ENCODE peak calls at places on chromosome 12, in nine cellular contexts. One of them, this sample, is unnamed.

GRCh38 chr12:51160814-51161459 is 12.0 kb downstream of the TFCP2 start:
- DNase-seq in transverse colon: no peak
- DNase-seq in lower lobe of right lung: no peak
- DNase-seq in ascending aorta: no peak
- DNase-seq in IMR-90: no peak
- DNase-seq in keratinocyte: no peak
- DNase-seq in lung: no peak
- DNase-seq in heart left ventricle: no peak
- DNase-seq in tibial nerve: peak; percentile 11
- DNase-seq in this sample: no peak

GRCh38 chr12:106527356-106527755 is 55.4 kb upstream of the RFX4 start:
- DNase-seq in transverse colon: no peak
- DNase-seq in lower lobe of right lung: no peak
- DNase-seq in ascending aorta: no peak
- DNase-seq in IMR-90: peak; percentile 18
- DNase-seq in keratinocyte: no peak
- DNase-seq in lung: no peak
- DNase-seq in heart left ventricle: no peak
- DNase-seq in tibial nerve: no peak
- DNase-seq in this sample: no peak

GRCh38 chr12:124917135-124917840 is 2.8 kb upstream of the UBC start:
- DNase-seq in transverse colon: peak; percentile 97
- DNase-seq in lower lobe of right lung: peak; percentile 98
- DNase-seq in ascending aorta: peak; percentile 99
- DNase-seq in IMR-90: peak; percentile 100
- DNase-seq in keratinocyte: no peak
- DNase-seq in lung: peak; percentile 98
- DNase-seq in heart left ventricle: peak; percentile 98
- DNase-seq in tibial nerve: peak; percentile 98
- DNase-seq in this sample: peak; percentile 97

GRCh38 chr12:26298785-26299621 is 103.6 kb downstream of the SSPN start:
- DNase-seq in transverse colon: no peak
- DNase-seq in lower lobe of right lung: no peak
- DNase-seq in ascending aorta: no peak
- DNase-seq in IMR-90: peak; percentile 83
- DNase-seq in keratinocyte: no peak
- DNase-seq in lung: no peak
- DNase-seq in heart left ventricle: no peak
- DNase-seq in tibial nerve: no peak
- DNase-seq in this sample: no peak

GRCh38 chr12:105736498-105736897 is 402.3 kb downstream of the NUAK1 start:
- DNase-seq in transverse colon: no peak
- DNase-seq in lower lobe of right lung: no peak
- DNase-seq in ascending aorta: no peak
- DNase-seq in IMR-90: no peak
- DNase-seq in keratinocyte: no peak
- DNase-seq in lung: no peak
- DNase-seq in heart left ventricle: no peak
- DNase-seq in tibial nerve: no peak
- DNase-seq in this sample: no peak

GRCh38 chr12:108193922-108194321 is 64.8 kb downstream of the WSCD2 start:
- DNase-seq in transverse colon: no peak
- DNase-seq in lower lobe of right lung: no peak
- DNase-seq in ascending aorta: no peak
- DNase-seq in IMR-90: peak; percentile 3
- DNase-seq in keratinocyte: no peak
- DNase-seq in lung: peak; percentile 36
- DNase-seq in heart left ventricle: no peak
- DNase-seq in tibial nerve: peak; percentile 21
- DNase-seq in this sample: no peak

GRCh38 chr12:122834921-122835692 is at the start of gene HIP1R:
- DNase-seq in transverse colon: peak; percentile 71
- DNase-seq in lower lobe of right lung: peak; percentile 65
- DNase-seq in ascending aorta: no peak
- DNase-seq in IMR-90: no peak
- DNase-seq in keratinocyte: no peak
- DNase-seq in lung: no peak
- DNase-seq in heart left ventricle: no peak
- DNase-seq in tibial nerve: no peak
- DNase-seq in this sample: peak; percentile 77

GRCh38 chr12:120361506-120362208 is 7.3 kb downstream of the MSI1 start:
- DNase-seq in transverse colon: peak; percentile 28
- DNase-seq in lower lobe of right lung: no peak
- DNase-seq in ascending aorta: peak; percentile 66
- DNase-seq in IMR-90: peak; percentile 34
- DNase-seq in keratinocyte: no peak
- DNase-seq in lung: no peak
- DNase-seq in heart left ventricle: peak; percentile 63
- DNase-seq in tibial nerve: no peak
- DNase-seq in this sample: no peak

GRCh38 chr12:93908846-93909592 is 231.8 kb downstream of the CRADD start:
- DNase-seq in transverse colon: peak; percentile 51
- DNase-seq in lower lobe of right lung: no peak
- DNase-seq in ascending aorta: no peak
- DNase-seq in IMR-90: no peak
- DNase-seq in keratinocyte: peak; percentile 25
- DNase-seq in lung: no peak
- DNase-seq in heart left ventricle: no peak
- DNase-seq in tibial nerve: no peak
- DNase-seq in this sample: no peak

GRCh38 chr12:112908548-112908947 is 1.8 kb downstream of the OAS1 start:
- DNase-seq in transverse colon: no peak
- DNase-seq in lower lobe of right lung: no peak
- DNase-seq in ascending aorta: no peak
- DNase-seq in IMR-90: no peak
- DNase-seq in keratinocyte: no peak
- DNase-seq in lung: no peak
- DNase-seq in heart left ventricle: no peak
- DNase-seq in tibial nerve: no peak
- DNase-seq in this sample: no peak

GRCh38 chr12:34386016-34386415 is 363.7 kb downstream of the ALG10 start:
- DNase-seq in transverse colon: no peak
- DNase-seq in lower lobe of right lung: no peak
- DNase-seq in ascending aorta: no peak
- DNase-seq in IMR-90: no peak
- DNase-seq in keratinocyte: no peak
- DNase-seq in lung: no peak
- DNase-seq in heart left ventricle: no peak
- DNase-seq in tibial nerve: no peak
- DNase-seq in this sample: no peak

GRCh38 chr12:34388636-34389377 is 366.5 kb downstream of the ALG10 start:
- DNase-seq in transverse colon: no peak
- DNase-seq in lower lobe of right lung: no peak
- DNase-seq in ascending aorta: no peak
- DNase-seq in IMR-90: no peak
- DNase-seq in keratinocyte: no peak
- DNase-seq in lung: no peak
- DNase-seq in heart left ventricle: no peak
- DNase-seq in tibial nerve: no peak
- DNase-seq in this sample: no peak

GRCh38 chr12:34386621-34387255 is 364.4 kb downstream of the ALG10 start:
- DNase-seq in transverse colon: no peak
- DNase-seq in lower lobe of right lung: no peak
- DNase-seq in ascending aorta: no peak
- DNase-seq in IMR-90: no peak
- DNase-seq in keratinocyte: no peak
- DNase-seq in lung: no peak
- DNase-seq in heart left ventricle: no peak
- DNase-seq in tibial nerve: no peak
- DNase-seq in this sample: no peak

GRCh38 chr12:34389378-34390170 is 367.3 kb downstream of the ALG10 start:
- DNase-seq in transverse colon: no peak
- DNase-seq in lower lobe of right lung: peak; percentile 9
- DNase-seq in ascending aorta: peak; percentile 55
- DNase-seq in IMR-90: no peak
- DNase-seq in keratinocyte: no peak
- DNase-seq in lung: no peak
- DNase-seq in heart left ventricle: no peak
- DNase-seq in tibial nerve: no peak
- DNase-seq in this sample: no peak

DNA sequence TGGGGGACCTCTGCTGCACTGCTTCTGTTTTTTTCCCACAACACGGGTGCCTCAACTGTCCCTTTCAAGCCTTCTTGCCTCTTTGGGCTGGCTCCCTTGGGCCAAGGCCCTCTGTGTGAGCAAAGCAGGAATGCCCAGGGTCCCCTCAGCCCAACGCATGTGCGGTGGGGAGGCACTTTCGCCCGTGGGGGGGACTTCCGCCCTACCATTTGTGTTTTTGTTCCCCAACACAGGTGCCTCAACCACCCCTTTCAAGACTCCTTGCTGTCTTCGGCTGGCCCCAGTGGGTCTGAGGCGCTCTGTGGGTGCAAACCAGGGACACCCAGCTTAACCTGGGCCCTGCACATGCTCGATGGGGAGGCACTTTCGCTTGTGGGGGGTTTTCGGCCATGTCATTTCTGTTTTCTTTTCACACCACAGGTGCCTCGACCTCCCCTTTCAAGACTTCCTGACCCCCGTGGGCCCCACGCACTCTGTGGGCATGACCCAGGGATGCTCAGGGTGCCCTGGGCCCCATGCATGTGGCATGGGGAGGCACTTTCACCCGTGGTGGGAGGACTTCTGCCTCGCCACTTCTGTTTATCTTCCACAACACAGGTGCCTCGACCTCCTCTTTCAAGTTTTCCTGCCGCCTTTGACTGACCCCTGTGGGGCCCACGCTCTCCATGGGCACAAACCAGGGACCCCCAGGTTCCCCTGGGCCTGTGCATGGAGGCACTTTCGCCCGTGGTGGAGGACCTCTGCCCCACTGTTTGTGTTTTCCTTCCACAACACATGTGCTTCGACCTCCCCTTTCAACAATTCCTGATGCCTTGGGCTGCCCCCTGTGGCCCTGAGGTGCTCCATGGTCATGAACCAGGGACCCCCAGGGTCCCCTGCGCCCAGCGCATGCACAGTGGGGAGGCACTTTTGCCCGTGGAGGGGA is 365.7 kb downstream of the ALG10 start:
- DNase-seq in transverse colon: no peak
- DNase-seq in lower lobe of right lung: no peak
- DNase-seq in ascending aorta: no peak
- DNase-seq in IMR-90: no peak
- DNase-seq in keratinocyte: no peak
- DNase-seq in lung: no peak
- DNase-seq in heart left ventricle: no peak
- DNase-seq in tibial nerve: no peak
- DNase-seq in this sample: no peak
- H3K9me3 ChIP-seq in transverse colon: peaks cover 11% of the 10 kb centered on the region
- H3K9me3 ChIP-seq in lower lobe of right lung: peaks cover 14% of the 10 kb centered on the region
- H3K9me3 ChIP-seq in ascending aorta: peaks cover 5% of the 10 kb centered on the region
- H3K9me3 ChIP-seq in IMR-90: peaks cover 50% of the 10 kb centered on the region
- H3K9me3 ChIP-seq in keratinocyte: peaks cover 19% of the 10 kb centered on the region
- H3K9me3 ChIP-seq in lung: no peaks in the 10 kb centered on the region
- H3K9me3 ChIP-seq in heart left ventricle: no peaks in the 10 kb centered on the region
- H3K9me3 ChIP-seq in tibial nerve: peaks cover 98% of the 10 kb centered on the region
- H3K9me3 ChIP-seq in this sample: no peaks in the 10 kb centered on the region

GRCh38 chr12:113950873-113951272 is 15.3 kb downstream of the RBM19 start:
- DNase-seq in transverse colon: no peak
- DNase-seq in lower lobe of right lung: no peak
- DNase-seq in ascending aorta: no peak
- DNase-seq in IMR-90: no peak
- DNase-seq in keratinocyte: no peak
- DNase-seq in lung: no peak
- DNase-seq in heart left ventricle: no peak
- DNase-seq in tibial nerve: no peak
- DNase-seq in this sample: no peak
- H3K36me3 ChIP-seq in transverse colon: no peaks in the 10 kb centered on the region
- H3K36me3 ChIP-seq in lower lobe of right lung: peaks cover 99% of the 10 kb centered on the region
- H3K36me3 ChIP-seq in ascending aorta: peaks cover 63% of the 10 kb centered on the region
- H3K36me3 ChIP-seq in IMR-90: peaks cover 55% of the 10 kb centered on the region
- H3K36me3 ChIP-seq in keratinocyte: peaks cover 44% of the 10 kb centered on the region
- H3K36me3 ChIP-seq in lung: peaks cover 19% of the 10 kb centered on the region
- H3K36me3 ChIP-seq in heart left ventricle: peaks cover 90% of the 10 kb centered on the region
- H3K36me3 ChIP-seq in tibial nerve: peaks cover 99% of the 10 kb centered on the region
- H3K36me3 ChIP-seq in this sample: peaks cover 11% of the 10 kb centered on the region

GRCh38 chr12:92363295-92364146 is 217.9 kb upstream of the BTG1 start:
- DNase-seq in transverse colon: peak; percentile 50
- DNase-seq in lower lobe of right lung: peak; percentile 53
- DNase-seq in ascending aorta: peak; percentile 70
- DNase-seq in IMR-90: peak; percentile 4
- DNase-seq in keratinocyte: no peak
- DNase-seq in lung: no peak
- DNase-seq in heart left ventricle: peak; percentile 53
- DNase-seq in tibial nerve: peak; percentile 35
- DNase-seq in this sample: no peak
- H3K4me1 ChIP-seq in transverse colon: peaks cover 5% of the 10 kb centered on the region
- H3K4me1 ChIP-seq in lower lobe of right lung: no peaks in the 10 kb centered on the region
- H3K4me1 ChIP-seq in ascending aorta: no peaks in the 10 kb centered on the region
- H3K4me1 ChIP-seq in IMR-90: no peaks in the 10 kb centered on the region
- H3K4me1 ChIP-seq in keratinocyte: no peaks in the 10 kb centered on the region
- H3K4me1 ChIP-seq in lung: peaks cover 2% of the 10 kb centered on the region
- H3K4me1 ChIP-seq in heart left ventricle: peaks cover 10% of the 10 kb centered on the region
- H3K4me1 ChIP-seq in tibial nerve: no peaks in the 10 kb centered on the region
- H3K4me1 ChIP-seq in this sample: no peaks in the 10 kb centered on the region

GRCh38 chr12:133023566-133023965 is 13.7 kb upstream of the ZNF84 start:
- DNase-seq in transverse colon: no peak
- DNase-seq in lower lobe of right lung: no peak
- DNase-seq in ascending aorta: no peak
- DNase-seq in IMR-90: peak; percentile 13
- DNase-seq in keratinocyte: no peak
- DNase-seq in lung: no peak
- DNase-seq in heart left ventricle: no peak
- DNase-seq in tibial nerve: no peak
- DNase-seq in this sample: no peak
- H3K9me3 ChIP-seq in transverse colon: peaks cover 50% of the 10 kb centered on the region
- H3K9me3 ChIP-seq in lower lobe of right lung: peaks cover 77% of the 10 kb centered on the region
- H3K9me3 ChIP-seq in ascending aorta: peaks cover 49% of the 10 kb centered on the region
- H3K9me3 ChIP-seq in IMR-90: peaks cover 35% of the 10 kb centered on the region
- H3K9me3 ChIP-seq in keratinocyte: peaks cover 5% of the 10 kb centered on the region
- H3K9me3 ChIP-seq in lung: peaks cover 9% of the 10 kb centered on the region
- H3K9me3 ChIP-seq in heart left ventricle: no peaks in the 10 kb centered on the region
- H3K9me3 ChIP-seq in tibial nerve: peaks cover 100% of the 10 kb centered on the region
- H3K9me3 ChIP-seq in this sample: no peaks in the 10 kb centered on the region

DNA sequence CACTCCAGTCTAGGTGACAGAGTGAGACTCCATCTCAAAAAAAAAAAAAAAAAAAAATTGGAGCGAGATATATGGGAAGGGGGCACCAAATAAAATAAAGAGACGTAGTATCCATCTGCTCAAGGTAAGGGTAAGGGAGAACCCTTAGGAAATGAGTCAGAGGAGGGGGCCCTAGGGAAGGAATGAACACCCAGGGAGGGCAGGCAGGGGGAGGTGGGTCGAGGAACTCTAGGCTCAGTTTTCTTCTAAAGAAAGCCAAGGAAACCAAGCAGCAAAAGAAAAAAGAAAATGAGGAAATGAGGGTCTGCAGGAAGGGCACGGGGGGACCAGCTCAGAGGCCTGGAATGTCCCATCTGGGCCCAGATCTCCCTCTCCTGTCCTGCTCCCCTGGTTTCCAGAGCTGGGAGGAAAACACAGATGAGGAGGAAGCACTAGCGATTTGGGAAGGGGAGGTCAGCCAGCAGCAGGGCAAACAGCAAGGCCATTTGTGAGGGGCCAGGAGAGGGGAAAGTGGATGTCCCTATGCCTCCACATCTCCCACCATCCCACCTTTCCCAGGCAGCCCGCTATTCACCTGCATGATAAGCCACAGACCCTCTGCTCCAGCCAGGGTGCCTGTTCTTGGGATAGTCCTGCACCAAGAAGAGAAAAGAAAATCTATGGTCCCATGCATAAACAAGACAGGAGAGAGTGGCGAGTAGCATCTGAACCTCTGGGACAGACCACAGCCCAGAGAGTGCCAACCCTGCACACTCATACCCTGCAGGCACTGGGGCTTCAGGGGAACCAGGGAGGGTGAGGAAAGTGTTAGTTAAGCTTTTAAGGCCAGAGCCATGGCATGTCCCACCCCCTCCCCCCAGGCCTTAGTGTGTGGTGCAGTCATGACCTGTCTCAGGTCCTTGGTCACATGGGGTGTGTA is 11.9 kb downstream of the SPRYD3 start:
- DNase-seq in transverse colon: no peak
- DNase-seq in lower lobe of right lung: no peak
- DNase-seq in ascending aorta: no peak
- DNase-seq in IMR-90: no peak
- DNase-seq in keratinocyte: no peak
- DNase-seq in lung: no peak
- DNase-seq in heart left ventricle: no peak
- DNase-seq in tibial nerve: no peak
- DNase-seq in this sample: no peak
- H3K36me3 ChIP-seq in transverse colon: no peaks in the 10 kb centered on the region
- H3K36me3 ChIP-seq in lower lobe of right lung: peaks cover 82% of the 10 kb centered on the region
- H3K36me3 ChIP-seq in ascending aorta: peaks cover 30% of the 10 kb centered on the region
- H3K36me3 ChIP-seq in IMR-90: peaks cover 35% of the 10 kb centered on the region
- H3K36me3 ChIP-seq in keratinocyte: peaks cover 26% of the 10 kb centered on the region
- H3K36me3 ChIP-seq in lung: no peaks in the 10 kb centered on the region
- H3K36me3 ChIP-seq in heart left ventricle: peaks cover 60% of the 10 kb centered on the region
- H3K36me3 ChIP-seq in tibial nerve: peaks cover 59% of the 10 kb centered on the region
- H3K36me3 ChIP-seq in this sample: peaks cover 2% of the 10 kb centered on the region